ENCODE peak calls at places on chromosomes 12 and 14, in four cellular contexts. N, F, K and A are unnamed samples.

GRCh38 chr14:68703093-68703492 is 89.8 kb downstream of the ZFP36L1 start:
- DNase-seq in N (no peak), K (peak; percentile 25), F (no peak), A (no peak)

GRCh38 chr14:34113051-34113511 is 162.2 kb upstream of the EGLN3 start:
- DNase-seq in F (no peak), K (no peak), N (no peak), A (no peak)

GRCh38 chr12:112839386-112839972 is 47.9 kb downstream of the RPH3A start:
- DNase-seq in K (no peak), N (peak; percentile 85), F (no peak), A (no peak)

GRCh38 chr14:50031534-50032313 is 84.6 kb downstream of the VCPKMT start:
- DNase-seq in K (no peak), N (no peak), F (no peak), A (no peak)

GRCh38 chr14:79016828-79017505 is 846.8 kb downstream of the NRXN3 start:
- DNase-seq in N (peak; percentile 10), F (no peak), K (no peak), A (no peak)

GRCh38 chr12:49231881-49232650 is 32.8 kb upstream of the TUBA1C start:
- DNase-seq in F (no peak), N (no peak), K (no peak), A (no peak)

GRCh38 chr14:25953532-25954144 is 644.2 kb downstream of the NOVA1 start:
- DNase-seq in N (no peak), K (no peak), F (no peak), A (no peak)

GRCh38 chr14:32038876-32039275 is 38.2 kb upstream of the ARHGAP5 start:
- DNase-seq in N (no peak), F (no peak), K (no peak), A (no peak)

GRCh38 chr14:30243805-30244204 is 315.2 kb upstream of the G2E3 start:
- DNase-seq in K (no peak), N (no peak), F (no peak), A (no peak)

GRCh38 chr14:68598621-68599447 is 194.0 kb downstream of the ZFP36L1 start:
- DNase-seq in N (peak; percentile 94), F (no peak), K (no peak), A (peak; percentile 97)

GRCh38 chr12:11877869-11878780 is 192.6 kb upstream of the BCL2L14 start:
- DNase-seq in K (no peak), F (no peak), N (no peak), A (no peak)

GRCh38 chr12:16245199-16245598 is 32.3 kb downstream of the SLC15A5 start:
- DNase-seq in N (no peak), F (no peak), K (no peak), A (no peak)

GRCh38 chr12:116423053-116423452 is 136.1 kb upstream of the MAP1LC3B2 start:
- DNase-seq in N (no peak), K (no peak), F (no peak), A (no peak)

GRCh38 chr12:12450043-12450451 is 93.2 kb downstream of the BORCS5 start:
- DNase-seq in N (peak; percentile 54), K (no peak), F (peak; percentile 13), A (no peak)

GRCh38 chr12:121524196-121524930 is 56.5 kb downstream of the KDM2B start:
- DNase-seq in F (no peak), K (no peak), N (no peak), A (no peak)

GRCh38 chr12:118981285-118982201 is at the start of gene SRRM4:
- DNase-seq in K (peak; percentile 57), N (no peak), F (peak; percentile 95), A (no peak)

GRCh38 chr12:118290130-118290529 is 82.6 kb downstream of the TAOK3 start:
- DNase-seq in N (no peak), F (peak; percentile 26), K (no peak), A (no peak)

GRCh38 chr14:94113490-94113889 is 3.0 kb downstream of the IFI27 start:
- DNase-seq in K (no peak), F (no peak), N (no peak), A (no peak)

GRCh38 chr14:88551094-88551870 is 3.5 kb downstream of the PTPN21 start:
- DNase-seq in K (peak; percentile 33), F (peak; percentile 96), N (no peak), A (peak; percentile 58)

GRCh38 chr14:52052289-52052943 is 16.4 kb downstream of the NID2 start:
- DNase-seq in F (no peak), N (no peak), K (no peak), A (no peak)

GRCh38 chr12:92075425-92075891 is 70.2 kb downstream of the BTG1 start:
- DNase-seq in F (no peak), N (no peak), K (peak; percentile 14), A (no peak)

GRCh38 chr12:12592930-12593329 is 18.7 kb upstream of the CREBL2 start:
- DNase-seq in K (no peak), N (peak; percentile 56), F (no peak), A (no peak)

GRCh38 chr14:34713681-34714319 is 593 bp downstream of the CFL2 start:
- DNase-seq in K (peak; percentile 7), F (no peak), N (peak; percentile 55), A (no peak)

GRCh38 chr12:47742253-47742825 is 16.3 kb downstream of the RAPGEF3 start:
- DNase-seq in N (peak; percentile 19), K (peak; percentile 72), F (peak; percentile 97), A (peak; percentile 26)

GRCh38 chr12:131044760-131045381 is 91.2 kb downstream of the ADGRD1 start:
- DNase-seq in K (no peak), N (no peak), F (no peak), A (no peak)

GRCh38 chr12:115763376-115763775 is 514.1 kb downstream of the MED13L start:
- DNase-seq in N (no peak), F (no peak), K (no peak), A (no peak)

GRCh38 chr14:38964630-38965029 is 138.4 kb downstream of the SEC23A start:
- DNase-seq in N (peak; percentile 87), K (no peak), F (no peak), A (no peak)

GRCh38 chr12:31326689-31327659 is 1.0 kb upstream of the SINHCAF start:
- DNase-seq in K (no peak), N (no peak), F (no peak), A (no peak)

GRCh38 chr12:106271575-106272505 is 24.0 kb upstream of the CKAP4 start:
- DNase-seq in K (no peak), N (no peak), F (no peak), A (no peak)

GRCh38 chr12:97556201-97556824 is 93.7 kb downstream of the RMST start:
- DNase-seq in F (no peak), K (no peak), N (peak; percentile 77), A (no peak)

DNA sequence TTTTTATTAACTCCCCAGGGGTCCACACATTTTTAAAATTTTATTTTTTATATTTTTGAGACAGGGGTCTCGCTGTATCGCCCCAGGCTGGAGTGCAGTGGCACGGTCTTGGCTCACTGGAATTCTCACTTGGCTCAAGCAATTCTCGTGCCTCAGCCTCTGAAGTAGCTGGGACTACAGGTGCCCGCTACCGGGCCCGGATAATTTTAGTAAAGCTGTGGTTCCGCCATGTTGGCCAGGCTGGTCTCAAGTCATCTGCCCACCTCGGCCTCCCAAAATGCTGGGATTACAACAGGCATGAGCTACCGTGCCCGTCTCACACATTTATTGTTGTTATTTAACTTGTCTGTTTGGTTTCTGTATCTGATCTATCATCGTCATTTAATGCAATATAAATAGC is 307.4 kb downstream of the TMTC2 start:
- DNase-seq in K (no peak), N (no peak), F (no peak), A (no peak)
- TF ChIP-seq FOSL1 in K (no peak), N (no peak), F (no peak), A (no peak)

GRCh38 chr12:52006726-52007157 is at the start of gene TAMALIN:
- DNase-seq in K (peak; percentile 82), N (no peak), F (no peak), A (no peak)
- TF ChIP-seq FOSL1 in K (no peak), N (no peak), F (no peak), A (no peak)

GRCh38 chr14:92676448-92677086 is 71.9 kb downstream of the LGMN start:
- DNase-seq in K (no peak), N (no peak), F (no peak), A (no peak)

GRCh38 chr14:92675421-92675820 is 73.0 kb downstream of the LGMN start:
- DNase-seq in F (no peak), K (no peak), N (no peak), A (no peak)

GRCh38 chr14:92677955-92678354 is 70.5 kb downstream of the LGMN start:
- DNase-seq in N (no peak), K (no peak), F (no peak), A (no peak)

GRCh38 chr14:92677087-92677668 is 71.2 kb downstream of the LGMN start:
- DNase-seq in F (no peak), K (no peak), N (no peak), A (no peak)

DNA sequence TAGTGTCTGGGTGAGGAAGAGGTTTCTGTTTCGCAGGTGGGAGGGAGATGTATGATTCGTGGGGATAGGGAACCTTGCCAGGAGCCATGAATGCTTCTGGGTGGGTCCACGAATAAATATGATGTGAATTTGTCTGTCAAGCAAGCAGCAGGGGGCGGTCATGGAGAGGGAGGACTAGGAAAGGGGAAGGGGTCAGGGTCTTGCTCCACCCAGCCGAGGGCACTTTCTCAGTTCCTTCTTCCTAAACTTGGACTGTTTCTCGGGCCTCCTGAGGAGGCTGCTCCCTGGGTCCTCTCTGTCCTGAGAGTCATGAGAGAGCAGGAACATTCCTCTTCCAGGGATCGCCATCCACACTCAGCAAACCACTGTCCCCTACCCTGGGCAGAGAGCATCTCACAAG is 72.4 kb downstream of the LGMN start:
- DNase-seq in N (no peak), F (no peak), K (no peak), A (no peak)
- TF ChIP-seq FOSL1 in N (no peak), F (no peak), K (no peak), A (no peak)

GRCh38 chr12:28974166-28974565 is 174.9 kb upstream of the FAR2 start:
- DNase-seq in N (no peak), F (no peak), K (no peak), A (no peak)
- TF ChIP-seq FOSL1 in N (no peak), F (no peak), K (no peak), A (no peak)

GRCh38 chr12:54231236-54231635 is 42.5 kb upstream of the SMUG1 start:
- DNase-seq in F (no peak), K (no peak), N (no peak), A (no peak)

GRCh38 chr12:54228471-54228870 is 39.7 kb upstream of the SMUG1 start:
- DNase-seq in N (no peak), F (no peak), K (no peak), A (no peak)

GRCh38 chr12:54229624-54230212 is 40.9 kb upstream of the SMUG1 start:
- DNase-seq in N (no peak), F (no peak), K (no peak), A (peak; percentile 60)

GRCh38 chr12:54230555-54230954 is 41.8 kb upstream of the SMUG1 start:
- DNase-seq in K (no peak), N (no peak), F (no peak), A (no peak)

GRCh38 chr12:54232790-54233189 is 44.0 kb upstream of the SMUG1 start:
- DNase-seq in N (no peak), K (no peak), F (no peak), A (no peak)
- TF ChIP-seq FOSL1 in N (no peak), K (no peak), F (no peak), A (no peak)

GRCh38 chr12:1978078-1978477 is 26.2 kb downstream of the DCP1B start:
- DNase-seq in N (no peak), F (no peak), K (no peak), A (no peak)
- TF ChIP-seq FOSL1 in N (no peak), F (no peak), K (no peak), A (no peak)